ENCODE peak calls at places on chromosomes 4 and X, in five cellular contexts. F is CD8-positive, alpha-beta memory T cell; G is ovary; K is right atrium auricular region; H is hepatocyte. D is an unnamed sample.

GRCh38 chr4:72449705-72450104 is 119.3 kb downstream of the ADAMTS3 start:
- DNase-seq in F (no peak), G (no peak), K (no peak), H (no peak), D (no peak)

GRCh38 chr4:5371415-5372190 is 320.3 kb downstream of the STK32B start:
- DNase-seq in F (no peak), G (no peak), K (peak; percentile 26), H (no peak), D (no peak)

GRCh38 chr4:76256968-76257367 is 5.4 kb downstream of the FAM47E start:
- DNase-seq in F (no peak), G (no peak), K (no peak), H (no peak), D (no peak)

GRCh38 chr4:78481180-78481579 is 70.4 kb upstream of the ANXA3 start:
- DNase-seq in F (no peak), G (no peak), K (no peak), H (no peak), D (no peak)

GRCh38 chr4:81314196-81314896 is 99.3 kb upstream of the PRKG2 start:
- DNase-seq in F (no peak), G (no peak), K (peak; percentile 70), H (peak; percentile 93), D (no peak)

GRCh38 chrX:66050140-66050569 is 10.3 kb upstream of the VSIG4 start:
- DNase-seq in F (no peak), G (no peak), K (no peak), H (no peak), D (no peak)

GRCh38 chr4:166088576-166088975 is 215.5 kb downstream of the TLL1 start:
- DNase-seq in F (no peak), G (no peak), K (no peak), H (no peak), D (no peak)

GRCh38 chrX:118802857-118803256 is 20.8 kb upstream of the ZCCHC12 start:
- DNase-seq in F (no peak), G (no peak), K (no peak), H (no peak), D (no peak)

GRCh38 chr4:100299441-100299840 is 109.2 kb upstream of the DDIT4L start:
- DNase-seq in F (no peak), G (no peak), K (no peak), H (no peak), D (no peak)

GRCh38 chr4:139605516-139605915 is 49.5 kb upstream of the SETD7 start:
- DNase-seq in F (no peak), G (no peak), K (no peak), H (no peak), D (no peak)

GRCh38 chr4:139606600-139607301 is 50.7 kb upstream of the SETD7 start:
- DNase-seq in F (no peak), G (no peak), K (no peak), H (no peak), D (peak; percentile 12)

GRCh38 chr4:139600662-139601061 is 44.6 kb upstream of the SETD7 start:
- DNase-seq in F (no peak), G (no peak), K (no peak), H (no peak), D (no peak)

GRCh38 chr4:139607302-139608060 is 51.5 kb upstream of the SETD7 start:
- DNase-seq in F (no peak), G (no peak), K (no peak), H (no peak), D (no peak)

DNA sequence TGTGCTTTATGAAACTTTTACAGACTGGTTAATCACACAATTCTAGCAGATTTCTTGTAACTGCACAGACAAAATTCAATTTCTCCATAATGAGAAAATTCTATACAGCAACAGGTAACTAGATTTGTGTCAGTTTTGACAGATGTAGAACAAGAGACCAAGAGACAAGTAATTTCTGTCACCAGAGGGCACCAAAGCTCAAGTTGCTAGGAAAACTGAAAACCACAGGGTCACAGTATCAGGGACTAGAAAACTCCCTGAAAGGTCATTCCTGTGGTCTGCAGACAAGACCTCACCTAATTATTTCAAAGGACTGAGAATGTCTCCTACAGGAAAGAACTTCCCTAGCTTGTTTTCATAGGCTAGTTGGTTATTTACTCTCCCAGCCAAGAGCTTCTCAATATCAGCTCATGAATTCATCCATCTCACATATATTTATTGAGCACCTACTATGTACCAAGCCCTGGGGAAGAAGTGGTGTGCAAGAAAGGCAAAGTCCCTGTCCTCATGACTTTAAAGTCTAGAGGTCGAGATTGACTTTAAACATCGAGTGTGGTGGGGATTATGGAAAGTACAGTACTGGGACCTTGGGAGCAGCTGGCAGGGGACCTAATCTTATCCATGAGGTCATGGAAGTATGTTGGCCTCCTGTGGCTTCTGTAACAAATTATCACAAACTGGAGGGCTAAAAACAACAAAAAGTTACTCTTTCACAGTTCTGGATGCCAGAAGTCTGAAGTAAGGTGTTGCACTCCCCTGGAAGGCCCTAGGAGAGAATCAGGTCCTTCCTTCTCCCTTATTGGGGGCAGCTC is 47.8 kb upstream of the SETD7 start:
- DNase-seq in F (peak; percentile 23), G (no peak), K (no peak), H (peak; percentile 80), D (peak; percentile 5)
- H3K27ac ChIP-seq in F (no peak overlapping the region), G (no peak overlapping the region), K (no peak overlapping the region), H (no peak overlapping the region), D (no peak overlapping the region)

GRCh38 chr4:145936142-145937020 is 2.2 kb downstream of the ZNF827 start:
- DNase-seq in F (peak; percentile 74), G (peak; percentile 71), K (no peak), H (peak; percentile 90), D (peak; percentile 67)
- H3K4me3 ChIP-seq in F (peak overlapping the region; percentile 69), G (peak overlapping the region; percentile 90), K (peak overlapping the region; percentile 87), H (peak overlapping the region; percentile 95), D (peak overlapping the region; percentile 77)

DNA sequence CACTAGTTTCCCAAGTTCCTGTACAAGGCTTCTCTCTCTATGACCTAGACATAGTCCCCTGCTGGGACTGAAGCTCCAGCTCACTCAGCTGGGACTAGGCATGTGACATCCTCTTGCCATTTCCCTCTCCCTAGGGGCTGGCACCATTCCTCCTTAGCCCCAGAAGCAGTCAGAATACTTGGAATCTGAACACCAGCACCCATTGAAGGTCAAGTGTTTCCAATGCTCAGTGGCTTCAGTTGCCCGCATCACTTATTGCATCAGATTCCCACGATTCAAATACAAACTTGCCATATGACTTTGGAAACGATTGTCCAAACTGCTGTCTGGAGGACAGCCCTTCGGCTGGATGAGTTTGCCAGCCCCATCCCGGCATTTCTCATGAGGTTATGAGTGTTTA is 65.5 kb upstream of the HOPX start:
- DNase-seq in F (no peak), G (no peak), K (no peak), H (no peak), D (no peak)
- H3K27ac ChIP-seq in F (no peak overlapping the region), G (no peak overlapping the region), K (no peak overlapping the region), H (no peak overlapping the region), D (no peak overlapping the region)

GRCh38 chr4:54231419-54232150 is 2.5 kb downstream of the PDGFRA start:
- DNase-seq in F (no peak), G (peak; percentile 74), K (peak; percentile 77), H (peak; percentile 68), D (no peak)
- H3K4me3 ChIP-seq in F (no peak overlapping the region), G (peak overlapping the region; percentile 68), K (peak overlapping the region; percentile 64), H (peak overlapping the region; percentile 94), D (no peak overlapping the region)

DNA sequence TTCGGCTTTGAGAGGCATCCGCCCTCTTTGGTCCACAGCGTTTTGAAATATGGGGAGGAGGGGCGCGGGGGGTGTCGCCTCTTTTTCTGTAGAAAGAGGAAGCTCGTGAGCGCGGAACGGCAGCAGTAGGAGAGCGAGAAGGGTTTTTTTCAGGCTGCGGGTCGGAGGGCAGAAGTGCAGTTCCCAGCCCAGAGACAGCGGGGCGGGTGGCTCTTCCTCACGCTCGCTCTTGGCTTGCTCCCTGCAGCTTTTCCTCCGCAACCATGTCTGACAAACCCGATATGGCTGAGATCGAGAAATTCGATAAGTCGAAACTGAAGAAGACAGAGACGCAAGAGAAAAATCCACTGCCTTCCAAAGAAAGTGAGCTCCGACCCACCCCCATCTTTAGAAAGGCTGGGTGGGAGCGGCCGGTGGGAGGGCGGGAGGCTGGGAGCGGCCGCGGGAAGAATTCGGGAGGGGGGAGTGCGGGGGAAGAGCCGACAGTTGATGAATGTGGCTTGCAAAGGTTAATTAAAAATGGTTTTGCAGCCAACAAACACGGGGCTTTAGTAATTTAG is 1.2 kb downstream of the TMSB4X start:
- DNase-seq in F (no peak), G (peak; percentile 47), K (no peak), H (peak; percentile 75), D (no peak)
- H3K27ac ChIP-seq in F (peak overlapping the region; percentile 96), G (peak overlapping the region; percentile 84), K (peak overlapping the region; percentile 85), H (peak overlapping the region; percentile 99), D (peak overlapping the region; percentile 93)

DNA sequence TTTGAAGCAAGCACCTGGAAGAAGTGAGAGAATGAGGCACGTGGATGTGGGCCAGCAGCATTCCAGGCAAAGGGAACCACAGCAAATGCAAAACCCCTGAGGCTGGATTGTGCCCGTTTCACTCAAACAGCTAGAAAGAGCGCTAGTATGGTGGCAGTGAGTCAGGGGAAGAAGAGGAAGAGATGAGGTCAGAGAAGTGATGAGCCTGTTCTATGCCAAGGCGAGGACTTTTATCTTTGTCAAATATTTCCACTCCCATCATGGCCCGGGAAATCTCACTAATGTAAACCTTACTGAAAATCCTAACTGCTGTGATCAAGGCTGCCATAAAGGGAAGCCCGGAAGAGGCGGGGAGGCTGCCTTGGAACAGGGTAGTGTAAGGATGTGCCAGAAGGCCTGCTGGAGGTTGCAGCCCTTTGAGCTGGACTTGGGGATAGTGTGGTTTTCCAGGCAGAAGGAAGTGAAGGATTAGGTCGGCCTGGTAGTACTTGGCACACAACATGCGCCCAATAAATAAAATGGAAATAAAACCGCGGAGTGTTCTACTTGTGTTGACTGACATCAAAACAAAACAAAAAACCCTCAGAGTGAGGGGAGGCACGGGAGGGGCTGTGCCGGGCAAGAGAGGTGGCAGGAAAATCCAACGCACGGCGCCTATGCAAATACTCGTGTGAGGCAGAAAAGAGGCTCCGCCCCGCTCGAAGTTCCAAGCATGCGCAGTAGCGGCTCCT is 1.2 kb upstream of the CDK16 start:
- DNase-seq in F (no peak), G (no peak), K (no peak), H (peak; percentile 82), D (no peak)
- H3K4me3 ChIP-seq in F (peak overlapping the region; percentile 20), G (peak overlapping the region; percentile 83), K (peak overlapping the region; percentile 89), H (no peak overlapping the region), D (peak overlapping the region; percentile 64)

GRCh38 chr4:20127626-20128025 is 124.1 kb upstream of the SLIT2 start:
- DNase-seq in F (no peak), G (no peak), K (no peak), H (no peak), D (no peak)
- H3K27ac ChIP-seq in F (no peak overlapping the region), G (no peak overlapping the region), K (no peak overlapping the region), H (no peak overlapping the region), D (no peak overlapping the region)

DNA sequence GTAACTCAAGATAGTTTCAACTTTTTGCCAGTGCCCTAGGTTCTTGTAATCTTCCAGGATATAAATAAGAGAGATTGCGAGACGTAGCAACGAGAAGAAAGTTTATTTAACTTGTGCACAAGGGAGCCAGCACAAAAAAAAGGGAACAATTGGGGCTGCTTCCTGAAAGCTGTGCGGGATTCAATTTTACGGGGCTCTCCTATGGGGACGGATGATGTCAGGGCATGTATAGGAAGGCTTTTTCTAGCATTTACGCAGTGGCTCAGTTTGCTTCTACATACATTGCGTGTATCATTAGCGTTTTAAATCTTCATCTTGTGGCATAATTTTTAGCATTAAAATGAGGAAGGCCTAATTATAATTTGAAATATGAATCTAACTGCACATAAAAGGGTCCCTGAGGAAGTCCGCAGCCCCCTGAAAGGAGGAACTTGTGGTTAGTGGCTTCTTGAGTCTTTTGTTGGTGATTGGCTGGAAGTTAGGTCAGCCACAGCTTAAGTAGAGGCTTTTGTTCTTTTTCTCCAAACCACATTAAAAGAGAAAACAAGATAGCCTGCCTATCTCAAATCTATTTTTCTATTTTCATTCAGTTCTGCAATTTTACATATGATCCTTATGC is 668.2 kb upstream of the NDST4 start:
- DNase-seq in F (no peak), G (no peak), K (no peak), H (no peak), D (no peak)
- H3K4me3 ChIP-seq in F (no peak overlapping the region), G (no peak overlapping the region), K (no peak overlapping the region), H (no peak overlapping the region), D (no peak overlapping the region)

D was measured in naive thymus-derived CD4-positive, alpha-beta T cell.